ENCODE peak calls at places on chromosomes 5 and 9, in ten cellular contexts. B is AG04449, Z is PC-9, U is brain microvascular endothelial cell, Q is AG04450, O is Calu3, N is fibroblast of pulmonary artery, Y is transverse colon, F is spleen, W is colonic mucosa. H is an unnamed sample.
A peak's percentile ranks its signal among the peaks of the same experiment; 100 is the strongest.

GRCh38 chr5:154811653-154812465 is 38.5 kb downstream of the FAXDC2 start:
- DNase-seq in B (no peak), Z (peak; percentile 60), U (peak; percentile 61), Q (peak; percentile 54), O (peak; percentile 75), N (peak; percentile 82), Y (peak; percentile 62), F (peak; percentile 86), W (peak; percentile 59), H (no peak)

GRCh38 chr5:172421-172820 is 18.9 kb upstream of the LRRC14B start:
- DNase-seq in B (no peak), Z (no peak), U (no peak), Q (no peak), O (no peak), N (no peak), Y (no peak), F (peak; percentile 41), W (no peak), H (no peak)

GRCh38 chr5:52657231-52657645 is 130.5 kb upstream of the ITGA1 start:
- DNase-seq in B (no peak), Z (no peak), U (no peak), Q (peak; percentile 15), O (no peak), N (peak; percentile 74), Y (no peak), F (no peak), W (no peak), H (no peak)

GRCh38 chr5:42377496-42377895 is 45.7 kb upstream of the GHR start:
- DNase-seq in B (no peak), Z (no peak), U (peak; percentile 1), Q (no peak), O (no peak), N (peak; percentile 57), Y (no peak), F (no peak), W (no peak), H (no peak)

GRCh38 chr5:97136471-97136870 is 5.9 kb downstream of the LIX1 start:
- DNase-seq in B (no peak), Z (no peak), U (no peak), Q (no peak), O (no peak), N (no peak), Y (no peak), F (no peak), W (no peak), H (no peak)

GRCh38 chr5:59893061-59893435 is 478 bp downstream of the PDE4D start:
- DNase-seq in B (no peak), Z (no peak), U (no peak), Q (no peak), O (no peak), N (no peak), Y (no peak), F (no peak), W (no peak), H (no peak)

GRCh38 chr5:94802450-94802849 is 184.0 kb downstream of the SLF1 start:
- DNase-seq in B (no peak), Z (no peak), U (no peak), Q (no peak), O (no peak), N (peak; percentile 26), Y (no peak), F (no peak), W (no peak), H (no peak)

GRCh38 chr9:138103111-138103823 is 225.7 kb downstream of the CACNA1B start:
- DNase-seq in B (no peak), Z (no peak), U (no peak), Q (no peak), O (no peak), N (no peak), Y (no peak), F (peak; percentile 29), W (peak; percentile 7), H (no peak)

GRCh38 chr9:34377402-34377741 is 674 bp upstream of the MYORG start:
- DNase-seq in B (no peak), Z (no peak), U (no peak), Q (no peak), O (peak; percentile 17), N (no peak), Y (peak; percentile 57), F (peak; percentile 90), W (peak; percentile 67), H (no peak)

GRCh38 chr5:134543820-134544692 is 18.6 kb downstream of the JADE2 start:
- DNase-seq in B (no peak), Z (no peak), U (no peak), Q (no peak), O (no peak), N (no peak), Y (peak; percentile 41), F (peak; percentile 90), W (no peak), H (no peak)

GRCh38 chr5:122126711-122127385 is 2.5 kb upstream of the ZNF474 start:
- DNase-seq in B (no peak), Z (no peak), U (no peak), Q (peak; percentile 36), O (no peak), N (no peak), Y (no peak), F (no peak), W (no peak), H (no peak)

GRCh38 chr9:113042884-113043657 is 13.5 kb downstream of the ZFP37 start:
- DNase-seq in B (no peak), Z (no peak), U (no peak), Q (no peak), O (no peak), N (peak; percentile 3), Y (no peak), F (no peak), W (no peak), H (no peak)

GRCh38 chr9:124411514-124412227 is 3.6 kb downstream of the PSMB7 start:
- DNase-seq in B (peak; percentile 45), Z (no peak), U (peak; percentile 57), Q (no peak), O (no peak), N (peak; percentile 82), Y (no peak), F (no peak), W (no peak), H (peak; percentile 16)

DNA sequence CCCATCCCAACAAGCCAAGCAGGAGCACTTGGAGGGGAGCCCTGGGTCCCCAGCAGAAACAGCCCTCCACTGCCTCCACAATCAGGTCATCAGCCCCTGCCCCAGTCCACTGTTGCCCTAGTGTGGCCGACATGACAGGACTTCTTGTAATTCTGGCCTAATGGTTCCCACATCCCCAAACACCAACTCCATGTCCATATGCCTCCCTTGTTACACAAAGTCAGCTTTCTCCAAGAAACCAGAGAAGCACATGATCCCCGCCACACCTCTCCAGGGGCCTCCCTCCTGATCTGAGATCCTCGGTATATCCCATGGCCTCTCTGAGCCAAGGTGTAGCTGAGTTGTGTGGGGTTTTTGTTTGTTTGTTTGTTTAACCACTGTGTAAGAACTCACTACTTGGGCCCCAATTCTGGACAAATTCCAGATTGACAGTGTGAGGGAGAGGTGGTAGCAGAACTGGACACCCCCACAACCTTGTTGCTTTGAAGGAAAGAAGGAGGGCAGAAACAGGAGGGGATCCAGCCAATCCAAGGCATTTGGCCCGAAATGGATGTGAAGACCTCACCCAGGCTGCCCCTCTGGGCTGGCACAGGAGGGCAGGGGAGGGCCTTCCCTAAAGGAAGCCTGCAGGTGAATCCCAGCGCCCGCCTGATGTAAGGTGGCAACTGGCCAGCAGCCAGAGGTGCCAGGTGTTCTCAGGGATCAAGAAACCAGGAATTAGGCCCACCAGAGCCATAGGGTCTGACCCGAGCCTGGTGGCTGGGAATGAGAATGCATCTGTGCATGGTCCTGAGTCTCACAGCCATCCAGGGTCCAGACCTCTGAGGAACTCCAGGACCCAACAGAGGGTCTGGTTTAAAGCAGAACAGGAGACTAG is 13.5 kb downstream of the IRF1 start:
- DNase-seq in B (no peak), Z (no peak), U (no peak), Q (no peak), O (no peak), N (no peak), Y (peak; percentile 52), F (peak; percentile 80), W (no peak), H (no peak)
- TF ChIP-seq CTCF in B (no peak), Z (no peak), U (no peak), Q (peak; percentile 11), O (no peak), N (no peak), Y (peak; percentile 17), F (peak; percentile 34), W (no peak), H (peak; percentile 5)

GRCh38 chr9:134381671-134382505 is 55.6 kb downstream of the RXRA start:
- DNase-seq in B (no peak), Z (no peak), U (no peak), Q (no peak), O (no peak), N (no peak), Y (peak; percentile 49), F (peak; percentile 92), W (peak; percentile 66), H (no peak)
- TF ChIP-seq CTCF in B (peak; percentile 16), Z (peak; percentile 37), U (peak; percentile 46), Q (peak; percentile 22), O (peak; percentile 18), N (peak; percentile 9), Y (peak; percentile 32), F (peak; percentile 70), W (no peak), H (peak; percentile 32)

GRCh38 chr5:115033861-115034260 is 135.8 kb downstream of the TRIM36 start:
- DNase-seq in B (no peak), Z (no peak), U (no peak), Q (no peak), O (peak; percentile 7), N (no peak), Y (no peak), F (no peak), W (no peak), H (no peak)
- TF ChIP-seq CTCF in B (no peak), Z (peak; percentile 45), U (no peak), Q (no peak), O (no peak), N (no peak), Y (no peak), F (no peak), W (no peak), H (no peak)

GRCh38 chr5:3449481-3449880 is 146.2 kb upstream of the IRX1 start:
- DNase-seq in B (no peak), Z (no peak), U (no peak), Q (no peak), O (no peak), N (no peak), Y (no peak), F (no peak), W (no peak), H (no peak)

GRCh38 chr5:3451961-3452360 is 143.7 kb upstream of the IRX1 start:
- DNase-seq in B (no peak), Z (no peak), U (no peak), Q (no peak), O (no peak), N (no peak), Y (no peak), F (no peak), W (no peak), H (no peak)

GRCh38 chr5:3456121-3456681 is 139.4 kb upstream of the IRX1 start:
- DNase-seq in B (no peak), Z (no peak), U (no peak), Q (no peak), O (no peak), N (no peak), Y (no peak), F (no peak), W (no peak), H (no peak)

DNA sequence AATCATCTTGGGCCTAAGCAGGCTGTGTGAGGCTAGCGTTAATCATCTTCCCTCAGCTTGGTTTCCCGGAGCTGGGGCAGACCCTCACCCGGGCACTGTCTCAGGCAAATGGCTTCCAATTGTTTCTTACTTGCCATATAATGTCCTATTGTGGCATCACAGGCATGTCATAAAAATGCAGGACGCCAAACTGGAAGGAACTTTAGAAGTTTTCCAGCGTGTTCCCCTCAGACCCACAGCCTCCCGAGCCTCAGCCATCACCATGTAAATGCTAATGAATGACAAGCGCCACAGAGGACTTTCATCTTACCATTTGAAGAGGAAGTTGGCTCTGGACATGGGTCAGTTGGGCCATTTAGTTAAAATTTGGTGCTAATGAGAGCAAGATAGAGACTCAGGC is 143.0 kb upstream of the IRX1 start:
- DNase-seq in B (no peak), Z (no peak), U (no peak), Q (no peak), O (no peak), N (no peak), Y (no peak), F (no peak), W (no peak), H (no peak)
- TF ChIP-seq CTCF in B (no peak), Z (no peak), U (no peak), Q (no peak), O (no peak), N (no peak), Y (no peak), F (no peak), W (no peak), H (no peak)